ENCODE peak calls at places on chromosome 10, in four cellular contexts. Z is HCT116, I is K562, K is HepG2. Q is an unnamed sample.

GRCh38 chr10:51010977-51011376 is 63.3 kb upstream of the PRKG1 start:
- DNase-seq in Z (peak; percentile 31), K (peak; percentile 27), I (peak; percentile 58), Q (peak; percentile 13)

GRCh38 chr10:21727452-21728168 is 193.6 kb downstream of the MLLT10 start:
- DNase-seq in Z (no peak), I (no peak), K (peak; percentile 32), Q (no peak)

GRCh38 chr10:95333997-95334792 is 43.4 kb upstream of the PDLIM1 start:
- DNase-seq in K (no peak), I (peak; percentile 44), Z (no peak), Q (no peak)

GRCh38 chr10:102633282-102633681 is 11.0 kb upstream of the TRIM8 start:
- DNase-seq in K (no peak), Z (no peak), I (no peak), Q (no peak)

GRCh38 chr10:381805-382204 is 246.6 kb downstream of the ZMYND11 start:
- DNase-seq in K (no peak), I (no peak), Z (no peak), Q (no peak)

GRCh38 chr10:114239117-114239993 is at the start of gene VWA2:
- DNase-seq in Z (no peak), I (no peak), K (no peak), Q (no peak)

GRCh38 chr10:109306698-109307097 is 616.6 kb downstream of the XPNPEP1 start:
- DNase-seq in K (no peak), I (no peak), Z (no peak), Q (no peak)

GRCh38 chr10:103677486-103677885 is 177.9 kb downstream of the SH3PXD2A start:
- DNase-seq in I (no peak), K (no peak), Z (no peak), Q (no peak)

GRCh38 chr10:6833458-6834011 is 253.5 kb upstream of the PRKCQ start:
- DNase-seq in K (no peak), Z (no peak), I (no peak), Q (no peak)

GRCh38 chr10:306654-307185 is 171.5 kb downstream of the ZMYND11 start:
- DNase-seq in I (no peak), K (peak; percentile 61), Z (no peak), Q (no peak)

GRCh38 chr10:3293536-3294431 is 121.2 kb upstream of the PITRM1 start:
- DNase-seq in K (no peak), Z (no peak), I (no peak), Q (no peak)

GRCh38 chr10:68082815-68083395 is 7.8 kb upstream of the HERC4 start:
- DNase-seq in I (no peak), Z (no peak), K (no peak), Q (no peak)

GRCh38 chr10:123570051-123570897 is 95.9 kb upstream of the GPR26 start:
- DNase-seq in K (no peak), Z (no peak), I (no peak), Q (no peak)

GRCh38 chr10:43867667-43868361 is 219.1 kb upstream of the ZNF32 start:
- DNase-seq in I (no peak), Z (no peak), K (peak; percentile 25), Q (no peak)

GRCh38 chr10:34124522-34125035 is 690.5 kb downstream of the PARD3 start:
- DNase-seq in Z (peak; percentile 88), K (peak; percentile 81), I (no peak), Q (peak; percentile 58)

GRCh38 chr10:119644215-119644826 is 6.9 kb upstream of the BAG3 start:
- DNase-seq in I (no peak), K (peak; percentile 27), Z (no peak), Q (no peak)

GRCh38 chr10:803041-803741 is 113.7 kb upstream of the DIP2C start:
- DNase-seq in Z (no peak), I (no peak), K (no peak), Q (no peak)

GRCh38 chr10:51689536-51689935 is 9.9 kb downstream of the CSTF2T start:
- DNase-seq in K (no peak), Z (no peak), I (no peak), Q (no peak)

GRCh38 chr10:115118346-115118745 is 25.2 kb downstream of the ATRNL1 start:
- DNase-seq in Z (no peak), K (no peak), I (no peak), Q (no peak)

GRCh38 chr10:15136960-15137359 is 31.5 kb downstream of the NMT2 start:
- DNase-seq in I (no peak), Z (no peak), K (peak; percentile 39), Q (no peak)

GRCh38 chr10:128420623-128421022 is 294.4 kb upstream of the MKI67 start:
- DNase-seq in I (no peak), Z (no peak), K (no peak), Q (no peak)

GRCh38 chr10:86659161-86659691 is 4.9 kb downstream of the OPN4 start:
- DNase-seq in I (no peak), K (no peak), Z (no peak), Q (no peak)

GRCh38 chr10:107898392-107898791 is 733.9 kb upstream of the SORCS1 start:
- DNase-seq in Z (no peak), I (no peak), K (no peak), Q (no peak)

GRCh38 chr10:101643546-101643945 is 51.4 kb downstream of the FBXW4 start:
- DNase-seq in K (no peak), Z (no peak), I (no peak), Q (no peak)

GRCh38 chr10:28839600-28840007 is 162.3 kb downstream of the BAMBI start:
- DNase-seq in I (peak; percentile 25), K (peak; percentile 21), Z (peak; percentile 45), Q (no peak)

GRCh38 chr10:29039659-29040309 is 249.1 kb upstream of the LYZL1 start:
- DNase-seq in Z (no peak), I (no peak), K (no peak), Q (no peak)

GRCh38 chr10:33837736-33838135 is 503.3 kb upstream of the NRP1 start:
- DNase-seq in I (no peak), Z (no peak), K (no peak), Q (no peak)

GRCh38 chr10:120979435-120980315 is 128.5 kb downstream of the WDR11 start:
- DNase-seq in I (no peak), K (peak; percentile 16), Z (peak; percentile 62), Q (no peak)

GRCh38 chr10:31924833-31925232 is 3.8 kb downstream of the ARHGAP12 start:
- DNase-seq in Z (no peak), K (no peak), I (no peak), Q (no peak)

GRCh38 chr10:49240946-49241345 is 52.8 kb upstream of the TMEM273 start:
- DNase-seq in Z (no peak), K (no peak), I (no peak), Q (no peak)

GRCh38 chr10:76382381-76382851 is 951.0 kb downstream of the LRMDA start:
- DNase-seq in K (no peak), I (no peak), Z (no peak), Q (no peak)

GRCh38 chr10:114272696-114273095 is 33.6 kb downstream of the VWA2 start:
- DNase-seq in Z (no peak), I (no peak), K (no peak), Q (no peak)

GRCh38 chr10:69232736-69233135 is 12.6 kb downstream of the HKDC1 start:
- DNase-seq in I (no peak), Z (no peak), K (no peak), Q (no peak)

GRCh38 chr10:77391605-77392235 is 245.9 kb downstream of the KCNMA1 start:
- DNase-seq in Z (peak; percentile 74), I (peak; percentile 82), K (peak; percentile 43), Q (peak; percentile 67)

GRCh38 chr10:78549536-78549935 is 515.9 kb downstream of the RPS24 start:
- DNase-seq in I (no peak), K (no peak), Z (no peak), Q (no peak)

GRCh38 chr10:100774223-100774622 is 28.8 kb downstream of the PAX2 start:
- DNase-seq in I (no peak), K (no peak), Z (no peak), Q (no peak)

GRCh38 chr10:35822316-35822715 is 180.2 kb upstream of the FZD8 start:
- DNase-seq in K (peak; percentile 3), I (no peak), Z (no peak), Q (no peak)

DNA sequence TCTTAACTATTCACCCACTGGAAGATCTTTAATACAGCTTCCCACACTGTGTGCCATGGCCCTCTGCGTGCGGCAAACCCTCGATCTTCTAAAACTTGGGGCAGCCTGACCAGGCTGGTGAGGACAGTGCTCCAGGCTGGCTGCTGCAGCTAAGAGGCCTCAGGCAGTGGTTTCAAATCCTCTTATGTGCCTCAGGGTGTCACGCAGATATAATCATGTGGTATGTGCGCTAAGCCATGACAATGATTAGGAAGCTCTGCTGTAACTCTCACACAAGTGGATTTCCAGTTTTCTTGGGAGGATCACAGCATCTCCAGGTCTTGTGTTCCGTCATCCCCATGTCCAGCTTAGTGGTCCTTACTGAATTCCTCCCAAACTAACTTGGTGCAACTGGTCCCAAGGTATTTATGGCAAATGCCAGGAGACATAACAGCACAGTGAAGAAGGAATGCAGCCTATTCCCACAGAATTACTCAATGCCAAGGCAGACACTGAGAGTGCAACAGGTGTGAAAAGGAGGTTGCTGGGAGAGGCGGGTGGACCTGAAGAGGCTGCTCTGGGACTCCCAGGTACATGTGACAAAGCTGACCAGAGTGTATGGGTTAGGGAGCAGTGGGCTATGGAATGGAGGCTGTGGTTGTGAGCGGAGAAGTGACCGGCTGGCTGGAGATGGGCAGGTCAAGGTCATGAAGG is 2.3 kb downstream of the HPS1 start:
- DNase-seq in I (no peak), Z (no peak), K (no peak), Q (no peak)
- TF ChIP-seq TCF7L2 in I (no peak), Z (no peak), K (no peak), Q (no peak)

GRCh38 chr10:74439213-74439612 is 288.2 kb downstream of the ADK start:
- DNase-seq in Z (no peak), K (no peak), I (no peak), Q (no peak)
- TF ChIP-seq TCF7L2 in Z (peak; percentile 23), K (no peak), I (no peak), Q (no peak)

GRCh38 chr10:5446390-5446926 is 34.1 kb downstream of the NET1 start:
- DNase-seq in K (peak; percentile 89), I (peak; percentile 98), Z (peak; percentile 52), Q (peak; percentile 45)
- TF ChIP-seq TCF7L2 in K (no peak), I (no peak), Z (no peak), Q (peak; percentile 20)

DNA sequence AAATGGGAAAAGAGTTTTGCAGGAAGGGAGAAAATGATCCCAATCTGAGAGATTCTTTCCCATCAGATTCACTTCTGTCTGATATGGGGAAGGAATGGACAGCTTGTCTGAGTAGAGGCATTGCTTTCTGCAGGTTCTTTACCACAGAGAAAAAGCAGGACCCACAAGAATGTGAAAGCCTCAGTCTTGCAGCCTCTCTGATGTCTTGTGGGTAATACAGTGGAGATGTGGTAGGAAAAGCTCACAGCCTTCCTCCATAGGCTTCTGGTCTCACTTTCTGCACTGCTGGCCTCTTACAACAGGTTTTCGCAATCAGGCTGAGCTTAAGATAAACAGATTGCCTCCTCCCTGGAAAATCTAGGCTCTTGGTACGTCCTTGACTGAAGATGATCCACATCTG is 551 bp downstream of the IFIT1 start:
- DNase-seq in I (no peak), K (no peak), Z (no peak), Q (no peak)
- TF ChIP-seq TCF7L2 in I (no peak), K (no peak), Z (no peak), Q (no peak)

GRCh38 chr10:132309879-132310591 is 2.3 kb upstream of the STK32C start:
- DNase-seq in Z (no peak), K (no peak), I (no peak), Q (no peak)

GRCh38 chr10:132311338-132311939 is 3.7 kb upstream of the STK32C start:
- DNase-seq in K (peak; percentile 74), Z (peak; percentile 67), I (peak; percentile 65), Q (no peak)

GRCh38 chr10:132308588-132309451 is 1.1 kb upstream of the STK32C start:
- DNase-seq in K (no peak), I (no peak), Z (no peak), Q (no peak)

GRCh38 chr10:132309466-132309865 is 1.7 kb upstream of the STK32C start:
- DNase-seq in K (no peak), Z (no peak), I (no peak), Q (no peak)

GRCh38 chr10:132310701-132311337 is 3.1 kb upstream of the STK32C start:
- DNase-seq in I (no peak), Z (no peak), K (no peak), Q (no peak)
- TF ChIP-seq TCF7L2 in I (no peak), Z (no peak), K (no peak), Q (no peak)